ENCODE peak calls at places on chromosome X, in nine cellular contexts. M is astrocyte of the spinal cord; A is fibroblast of lung; F is astrocyte of the cerebellum; C is frontal cortex; O is naive thymus-derived CD8-positive, alpha-beta T cell; Q is activated T-cell treated with anti-CD3 and anti-CD28 coated beads, Interleukin-2, amount 50 U/mL, for 72 hours; J is mesothelial cell of epicardium; L is coronary artery. R is an unnamed sample.

GRCh38 chrX:29687687-29688086 is 527.7 kb upstream of the MAGEB2 start:
- DNase-seq in M (peak), A (peak), F (peak), C (no peak), O (no peak), Q (no peak), J (no peak), L (no peak), R (peak)

GRCh38 chrX:28391528-28391927 is 195.7 kb upstream of the IL1RAPL1 start:
- DNase-seq in M (peak), A (peak), F (peak), C (no peak), O (no peak), Q (no peak), J (no peak), L (no peak), R (no peak)

GRCh38 chrX:121958886-121959285 is 911.5 kb downstream of the GLUD2 start:
- DNase-seq in M (peak), A (no peak), F (no peak), C (no peak), O (no peak), Q (no peak), J (no peak), L (no peak), R (peak)

GRCh38 chrX:65997978-65998717 is 41.7 kb downstream of the VSIG4 start:
- DNase-seq in M (no peak), A (no peak), F (no peak), C (no peak), O (no peak), Q (no peak), J (no peak), L (no peak), R (no peak)

GRCh38 chrX:40688976-40689375 is 41.6 kb upstream of the CXorf38 start:
- DNase-seq in M (no peak), A (no peak), F (no peak), C (no peak), O (no peak), Q (no peak), J (no peak), L (no peak), R (no peak)

GRCh38 chrX:55011294-55011693 is 11.1 kb downstream of the APEX2 start:
- DNase-seq in M (no peak), A (peak), F (no peak), C (no peak), O (no peak), Q (no peak), J (no peak), L (no peak), R (peak)

GRCh38 chrX:119945481-119945880 is 1.9 kb upstream of the NKAP start:
- DNase-seq in M (no peak), A (no peak), F (no peak), C (no peak), O (no peak), Q (no peak), J (no peak), L (no peak), R (no peak)

GRCh38 chrX:137916090-137916746 is 350.3 kb downstream of the ZIC3 start:
- DNase-seq in M (no peak), A (no peak), F (no peak), C (no peak), O (no peak), Q (no peak), J (no peak), L (no peak), R (no peak)

GRCh38 chrX:87338510-87338909 is 179.1 kb upstream of the KLHL4 start:
- DNase-seq in M (peak), A (peak), F (peak), C (peak), O (no peak), Q (no peak), J (no peak), L (no peak), R (no peak)

GRCh38 chrX:53674581-53674980 is 11.9 kb downstream of the HUWE1 start:
- DNase-seq in M (no peak), A (no peak), F (no peak), C (no peak), O (no peak), Q (no peak), J (no peak), L (no peak), R (peak)

GRCh38 chrX:16665089-16665488 is 15.1 kb downstream of the S100G start:
- DNase-seq in M (peak), A (peak), F (peak), C (no peak), O (no peak), Q (no peak), J (no peak), L (no peak), R (peak)

GRCh38 chrX:39705299-39705698 is 392.5 kb downstream of the BCOR start:
- DNase-seq in M (peak), A (peak), F (peak), C (no peak), O (no peak), Q (no peak), J (no peak), L (no peak), R (peak)